ENCODE peak calls at places on chromosomes 5 and 9, in seven cellular contexts. One of them, this sample, is unnamed.

GRCh38 chr5:149708981-149709594 is 21.0 kb upstream of the PPARGC1B start:
- DNase-seq in H9: no peak
- DNase-seq in mesendoderm: peak
- DNase-seq in mesenchymal stem cell: no peak
- DNase-seq in IMR-90: no peak
- DNase-seq in H1: no peak
- DNase-seq in trophoblast cell: peak
- DNase-seq in this sample: no peak

GRCh38 chr9:70340572-70340971 is 73.9 kb downstream of the KLF9 start:
- DNase-seq in H1: no peak
- DNase-seq in mesendoderm: no peak
- DNase-seq in IMR-90: peak
- DNase-seq in trophoblast cell: no peak
- DNase-seq in mesenchymal stem cell: peak
- DNase-seq in H9: no peak
- DNase-seq in this sample: no peak

GRCh38 chr5:100464418-100464817 is 70.8 kb upstream of the FAM174A start:
- DNase-seq in H1: no peak
- DNase-seq in mesendoderm: no peak
- DNase-seq in IMR-90: peak
- DNase-seq in mesenchymal stem cell: peak
- DNase-seq in H9: no peak
- DNase-seq in trophoblast cell: peak
- DNase-seq in this sample: no peak

GRCh38 chr5:56076486-56076885 is 81.7 kb upstream of the IL6ST start:
- DNase-seq in H9: no peak
- DNase-seq in mesendoderm: no peak
- DNase-seq in H1: no peak
- DNase-seq in trophoblast cell: peak
- DNase-seq in IMR-90: no peak
- DNase-seq in mesenchymal stem cell: no peak
- DNase-seq in this sample: no peak

GRCh38 chr5:122142480-122142879 is 13.1 kb downstream of the ZNF474 start:
- DNase-seq in H1: no peak
- DNase-seq in IMR-90: peak
- DNase-seq in mesenchymal stem cell: peak
- DNase-seq in mesendoderm: no peak
- DNase-seq in H9: no peak
- DNase-seq in trophoblast cell: no peak
- DNase-seq in this sample: no peak

GRCh38 chr9:83151627-83152137 is 88.7 kb upstream of the RASEF start:
- DNase-seq in mesendoderm: no peak
- DNase-seq in H9: no peak
- DNase-seq in IMR-90: no peak
- DNase-seq in trophoblast cell: no peak
- DNase-seq in H1: no peak
- DNase-seq in mesenchymal stem cell: no peak
- DNase-seq in this sample: no peak

GRCh38 chr9:69919461-69920061 is 98.9 kb downstream of the CFAP95 start:
- DNase-seq in trophoblast cell: no peak
- DNase-seq in IMR-90: peak
- DNase-seq in mesenchymal stem cell: peak
- DNase-seq in mesendoderm: peak
- DNase-seq in H1: no peak
- DNase-seq in H9: no peak
- DNase-seq in this sample: peak

GRCh38 chr5:132006331-132007120 is 4.9 kb downstream of the ACSL6 start:
- DNase-seq in mesenchymal stem cell: no peak
- DNase-seq in H9: no peak
- DNase-seq in H1: no peak
- DNase-seq in trophoblast cell: no peak
- DNase-seq in mesendoderm: no peak
- DNase-seq in IMR-90: no peak
- DNase-seq in this sample: no peak

GRCh38 chr9:79134654-79135053 is 437.1 kb upstream of the TLE4 start:
- DNase-seq in H1: peak
- DNase-seq in trophoblast cell: no peak
- DNase-seq in IMR-90: peak
- DNase-seq in H9: peak
- DNase-seq in mesendoderm: peak
- DNase-seq in mesenchymal stem cell: peak
- DNase-seq in this sample: peak

GRCh38 chr5:136886623-136887022 is 521.3 kb upstream of the TRPC7 start:
- DNase-seq in mesenchymal stem cell: no peak
- DNase-seq in H9: no peak
- DNase-seq in H1: no peak
- DNase-seq in trophoblast cell: no peak
- DNase-seq in mesendoderm: no peak
- DNase-seq in IMR-90: no peak
- DNase-seq in this sample: no peak

GRCh38 chr9:130117816-130118632 is 54.2 kb upstream of the NCS1 start:
- DNase-seq in H1: no peak
- DNase-seq in mesenchymal stem cell: peak
- DNase-seq in trophoblast cell: no peak
- DNase-seq in IMR-90: peak
- DNase-seq in H9: no peak
- DNase-seq in mesendoderm: peak
- DNase-seq in this sample: no peak

GRCh38 chr9:129235931-129236331 is 57.9 kb upstream of the IER5L start:
- DNase-seq in trophoblast cell: no peak
- DNase-seq in mesendoderm: no peak
- DNase-seq in H9: no peak
- DNase-seq in H1: no peak
- DNase-seq in IMR-90: no peak
- DNase-seq in mesenchymal stem cell: no peak
- DNase-seq in this sample: no peak

GRCh38 chr9:6931913-6932312 is 174.1 kb downstream of the KDM4C start:
- DNase-seq in H1: no peak
- DNase-seq in trophoblast cell: peak
- DNase-seq in IMR-90: peak
- DNase-seq in mesendoderm: peak
- DNase-seq in H9: no peak
- DNase-seq in mesenchymal stem cell: peak
- DNase-seq in this sample: no peak

GRCh38 chr9:125142560-125143376 is 560 bp downstream of the SCAI start:
- DNase-seq in IMR-90: no peak
- DNase-seq in trophoblast cell: no peak
- DNase-seq in mesenchymal stem cell: no peak
- DNase-seq in mesendoderm: peak
- DNase-seq in H1: no peak
- DNase-seq in H9: peak
- DNase-seq in this sample: no peak

GRCh38 chr5:13831236-13831810 is 113.2 kb downstream of the DNAH5 start:
- DNase-seq in mesenchymal stem cell: peak
- DNase-seq in trophoblast cell: no peak
- DNase-seq in H9: no peak
- DNase-seq in mesendoderm: peak
- DNase-seq in IMR-90: peak
- DNase-seq in H1: no peak
- DNase-seq in this sample: no peak

GRCh38 chr5:131661931-131662330 is 26.9 kb upstream of the RAPGEF6 start:
- DNase-seq in trophoblast cell: no peak
- DNase-seq in H1: no peak
- DNase-seq in mesenchymal stem cell: no peak
- DNase-seq in H9: no peak
- DNase-seq in IMR-90: no peak
- DNase-seq in mesendoderm: peak
- DNase-seq in this sample: no peak

GRCh38 chr5:141186897-141187512 is at the start of gene PCDHB9:
- DNase-seq in mesendoderm: peak
- DNase-seq in H1: no peak
- DNase-seq in trophoblast cell: no peak
- DNase-seq in mesenchymal stem cell: peak
- DNase-seq in IMR-90: peak
- DNase-seq in H9: peak
- DNase-seq in this sample: no peak

GRCh38 chr5:156182174-156182967 is 144.6 kb upstream of the SGCD start:
- DNase-seq in trophoblast cell: no peak
- DNase-seq in mesenchymal stem cell: peak
- DNase-seq in H9: no peak
- DNase-seq in H1: no peak
- DNase-seq in mesendoderm: no peak
- DNase-seq in IMR-90: peak
- DNase-seq in this sample: no peak

DNA sequence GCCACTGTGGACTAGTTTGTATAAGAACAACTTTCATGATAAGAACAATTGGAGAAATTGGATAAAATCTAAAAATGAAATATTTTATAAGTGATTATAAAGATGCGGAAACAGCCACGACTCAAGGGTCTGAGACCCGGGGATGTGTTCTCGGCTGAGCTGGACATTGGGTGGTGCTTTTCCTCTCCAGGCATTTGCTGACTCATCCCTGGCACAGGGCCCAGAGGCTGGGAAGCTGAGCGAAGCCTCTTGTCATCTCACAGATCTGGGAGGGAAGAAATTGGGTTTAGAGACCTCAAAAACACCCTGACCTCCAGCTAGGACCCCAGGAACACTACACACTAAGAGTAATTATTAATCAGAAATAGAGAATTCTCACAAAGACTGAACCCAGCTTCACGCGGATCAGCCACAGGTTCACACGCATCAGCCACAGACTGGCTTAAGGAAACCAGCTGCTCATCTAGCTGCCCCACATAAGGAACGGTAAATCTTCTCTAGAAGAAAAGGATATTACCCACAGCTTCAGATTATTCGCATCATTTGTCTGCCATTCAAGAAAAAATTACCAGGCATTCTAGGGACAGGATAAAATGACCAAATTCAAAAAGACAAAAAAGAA is 2.8 kb upstream of the OR2V1 start:
- DNase-seq in mesendoderm: no peak
- DNase-seq in IMR-90: peak
- DNase-seq in H9: no peak
- DNase-seq in mesenchymal stem cell: peak
- DNase-seq in trophoblast cell: no peak
- DNase-seq in H1: no peak
- DNase-seq in this sample: no peak
- H2BK120ac ChIP-seq in mesendoderm: no peak
- H2BK120ac ChIP-seq in IMR-90: no peak
- H2BK120ac ChIP-seq in H9: no peak
- H2BK120ac ChIP-seq in mesenchymal stem cell: no peak
- H2BK120ac ChIP-seq in trophoblast cell: no peak
- H2BK120ac ChIP-seq in H1: no peak
- H2BK120ac ChIP-seq in this sample: no peak

DNA sequence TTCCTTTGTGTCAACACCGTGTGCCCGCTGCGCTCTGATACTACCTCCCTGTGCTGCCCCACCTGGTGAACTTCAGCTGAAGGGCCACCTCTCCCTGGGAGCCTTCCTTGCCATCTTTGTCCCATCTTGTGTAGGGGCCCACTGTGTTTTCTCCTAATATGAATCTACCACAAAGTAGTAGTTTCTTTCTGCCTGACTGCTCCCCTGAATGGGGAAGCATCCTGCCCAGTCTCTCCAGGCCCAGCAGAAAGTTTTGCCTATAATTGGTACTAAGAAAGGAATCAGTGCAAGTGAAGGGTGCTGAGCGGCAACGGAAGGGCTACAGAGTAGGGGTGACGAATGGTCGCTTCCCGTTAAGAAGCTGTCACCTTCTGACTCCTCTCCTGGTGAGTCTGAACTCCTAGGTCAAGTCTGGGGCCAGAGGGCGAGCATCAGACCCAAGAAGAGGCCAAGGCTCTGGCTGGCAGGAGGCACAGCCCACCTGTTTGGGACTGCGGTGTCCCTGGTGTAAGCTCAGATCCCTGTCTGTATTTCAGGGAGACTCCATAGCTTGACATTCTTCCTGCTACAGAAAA is 24.1 kb downstream of the WWC1 start:
- DNase-seq in mesenchymal stem cell: no peak
- DNase-seq in H9: no peak
- DNase-seq in IMR-90: no peak
- DNase-seq in mesendoderm: no peak
- DNase-seq in trophoblast cell: no peak
- DNase-seq in H1: no peak
- DNase-seq in this sample: no peak
- H3K9ac ChIP-seq in mesenchymal stem cell: peak
- H3K9ac ChIP-seq in H9: no peak
- H3K9ac ChIP-seq in IMR-90: peak
- H3K9ac ChIP-seq in mesendoderm: no peak
- H3K9ac ChIP-seq in trophoblast cell: no peak
- H3K9ac ChIP-seq in H1: no peak
- H3K9ac ChIP-seq in this sample: no peak

DNA sequence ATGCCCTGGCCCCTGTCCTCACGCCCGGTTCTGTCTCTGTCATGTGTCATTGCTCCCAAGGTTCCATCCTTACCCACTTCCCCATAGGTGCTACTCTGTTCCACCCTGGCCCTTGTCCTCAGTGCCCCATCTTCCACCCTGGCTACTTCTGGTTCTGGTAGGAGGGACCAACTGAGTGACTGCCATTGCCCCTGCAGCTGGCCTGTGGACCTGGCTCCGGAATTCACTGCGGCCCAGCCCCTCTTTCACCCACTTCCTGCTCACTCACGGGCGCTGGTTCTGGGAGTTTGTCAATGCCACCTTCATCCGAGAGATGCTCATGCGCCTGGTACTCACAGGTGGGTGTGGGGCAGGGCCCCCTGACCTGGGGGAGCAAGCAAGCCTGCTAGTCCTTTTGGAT is 7.4 kb downstream of the PTGS1 start:
- DNase-seq in H1: no peak
- DNase-seq in trophoblast cell: no peak
- DNase-seq in H9: no peak
- DNase-seq in mesendoderm: no peak
- DNase-seq in IMR-90: no peak
- DNase-seq in mesenchymal stem cell: no peak
- DNase-seq in this sample: no peak
- H2AK5ac ChIP-seq in H1: no peak
- H2AK5ac ChIP-seq in trophoblast cell: no peak
- H2AK5ac ChIP-seq in H9: no peak
- H2AK5ac ChIP-seq in mesendoderm: no peak
- H2AK5ac ChIP-seq in IMR-90: peak
- H2AK5ac ChIP-seq in mesenchymal stem cell: no peak
- H2AK5ac ChIP-seq in this sample: peak

GRCh38 chr9:133562611-133563285 is 28.2 kb downstream of the ADAMTSL2 start:
- DNase-seq in mesendoderm: no peak
- DNase-seq in mesenchymal stem cell: no peak
- DNase-seq in H1: no peak
- DNase-seq in trophoblast cell: no peak
- DNase-seq in IMR-90: no peak
- DNase-seq in H9: no peak
- DNase-seq in this sample: no peak

GRCh38 chr9:133566817-133567216 is 32.3 kb downstream of the ADAMTSL2 start:
- DNase-seq in H1: no peak
- DNase-seq in H9: no peak
- DNase-seq in trophoblast cell: no peak
- DNase-seq in mesendoderm: no peak
- DNase-seq in mesenchymal stem cell: no peak
- DNase-seq in IMR-90: no peak
- DNase-seq in this sample: no peak

GRCh38 chr9:133566382-133566781 is 31.9 kb downstream of the ADAMTSL2 start:
- DNase-seq in H9: no peak
- DNase-seq in H1: no peak
- DNase-seq in trophoblast cell: no peak
- DNase-seq in mesenchymal stem cell: no peak
- DNase-seq in IMR-90: no peak
- DNase-seq in mesendoderm: no peak
- DNase-seq in this sample: no peak

GRCh38 chr9:133563286-133564213 is 29.0 kb downstream of the ADAMTSL2 start:
- DNase-seq in IMR-90: peak
- DNase-seq in H9: no peak
- DNase-seq in mesenchymal stem cell: peak
- DNase-seq in trophoblast cell: no peak
- DNase-seq in H1: no peak
- DNase-seq in mesendoderm: no peak
- DNase-seq in this sample: no peak

GRCh38 chr9:133564451-133564850 is 29.9 kb downstream of the ADAMTSL2 start:
- DNase-seq in H9: no peak
- DNase-seq in IMR-90: no peak
- DNase-seq in mesendoderm: no peak
- DNase-seq in H1: no peak
- DNase-seq in mesenchymal stem cell: peak
- DNase-seq in trophoblast cell: no peak
- DNase-seq in this sample: no peak
- H2BK120ac ChIP-seq in H9: no peak
- H2BK120ac ChIP-seq in IMR-90: no peak
- H2BK120ac ChIP-seq in mesendoderm: no peak
- H2BK120ac ChIP-seq in H1: no peak
- H2BK120ac ChIP-seq in mesenchymal stem cell: no peak
- H2BK120ac ChIP-seq in trophoblast cell: no peak
- H2BK120ac ChIP-seq in this sample: no peak

This sample was measured in neuronal stem cell.